ENCODE peak calls at places on chromosomes 2 and 18, in four cellular contexts. One of them, this sample, is unnamed.

GRCh38 chr18:63161728-63162195 is 157.8 kb downstream of the BCL2 start:
- DNase-seq in fibroblast of lung: peak
- DNase-seq in breast epithelium: peak
- DNase-seq in GM12865: peak
- DNase-seq in this sample: peak

GRCh38 chr2:229728360-229728759 is 14.0 kb upstream of the DNER start:
- DNase-seq in fibroblast of lung: no peak
- DNase-seq in breast epithelium: no peak
- DNase-seq in GM12865: no peak
- DNase-seq in this sample: no peak

GRCh38 chr2:39734451-39734850 is 44.6 kb downstream of the THUMPD2 start:
- DNase-seq in fibroblast of lung: no peak
- DNase-seq in breast epithelium: no peak
- DNase-seq in GM12865: no peak
- DNase-seq in this sample: no peak

GRCh38 chr2:206688453-206688852 is 29.7 kb downstream of the DYTN start:
- DNase-seq in fibroblast of lung: no peak
- DNase-seq in breast epithelium: no peak
- DNase-seq in GM12865: no peak
- DNase-seq in this sample: no peak

GRCh38 chr2:180656455-180656847 is 324.0 kb upstream of the UBE2E3 start:
- DNase-seq in fibroblast of lung: peak
- DNase-seq in breast epithelium: no peak
- DNase-seq in GM12865: no peak
- DNase-seq in this sample: peak

GRCh38 chr2:111685342-111685741 is 198.7 kb downstream of the ANAPC1 start:
- DNase-seq in fibroblast of lung: no peak
- DNase-seq in breast epithelium: no peak
- DNase-seq in GM12865: no peak
- DNase-seq in this sample: no peak

GRCh38 chr2:112262876-112263275 is 8.0 kb upstream of the ZC3H8 start:
- DNase-seq in fibroblast of lung: no peak
- DNase-seq in breast epithelium: no peak
- DNase-seq in GM12865: no peak
- DNase-seq in this sample: no peak

GRCh38 chr18:13375302-13376255 is 157.0 kb downstream of the LDLRAD4 start:
- DNase-seq in fibroblast of lung: peak
- DNase-seq in breast epithelium: peak
- DNase-seq in GM12865: peak
- DNase-seq in this sample: peak

GRCh38 chr2:239596298-239596697 is 195.5 kb upstream of the HDAC4 start:
- DNase-seq in fibroblast of lung: no peak
- DNase-seq in breast epithelium: no peak
- DNase-seq in GM12865: no peak
- DNase-seq in this sample: no peak

GRCh38 chr2:62147610-62148301 is 48.2 kb upstream of the B3GNT2 start:
- DNase-seq in fibroblast of lung: peak
- DNase-seq in breast epithelium: no peak
- DNase-seq in GM12865: no peak
- DNase-seq in this sample: peak

GRCh38 chr18:45243347-45244095 is 371.8 kb upstream of the SLC14A2 start:
- DNase-seq in fibroblast of lung: peak
- DNase-seq in breast epithelium: no peak
- DNase-seq in GM12865: no peak
- DNase-seq in this sample: no peak

GRCh38 chr2:191304939-191305875 is 60.0 kb downstream of the MYO1B start:
- DNase-seq in fibroblast of lung: peak
- DNase-seq in breast epithelium: peak
- DNase-seq in GM12865: no peak
- DNase-seq in this sample: peak

GRCh38 chr2:51624995-51625394 is 593.1 kb upstream of the NRXN1 start:
- DNase-seq in fibroblast of lung: peak
- DNase-seq in breast epithelium: no peak
- DNase-seq in GM12865: no peak
- DNase-seq in this sample: peak

GRCh38 chr2:70248810-70249438 is 496 bp upstream of the TIA1 start:
- DNase-seq in fibroblast of lung: peak
- DNase-seq in breast epithelium: peak
- DNase-seq in GM12865: no peak
- DNase-seq in this sample: peak

GRCh38 chr2:88170472-88170892 is 336 bp downstream of the THNSL2 start:
- DNase-seq in fibroblast of lung: no peak
- DNase-seq in breast epithelium: no peak
- DNase-seq in GM12865: no peak
- DNase-seq in this sample: peak

GRCh38 chr18:37554399-37554787 is 11.2 kb downstream of the CELF4 start:
- DNase-seq in fibroblast of lung: no peak
- DNase-seq in breast epithelium: no peak
- DNase-seq in GM12865: no peak
- DNase-seq in this sample: no peak

GRCh38 chr2:11540148-11540995 is 6.5 kb downstream of the GREB1 start:
- DNase-seq in fibroblast of lung: no peak
- DNase-seq in breast epithelium: peak
- DNase-seq in GM12865: no peak
- DNase-seq in this sample: no peak

GRCh38 chr2:58562281-58562680 is 321.2 kb upstream of the FANCL start:
- DNase-seq in fibroblast of lung: peak
- DNase-seq in breast epithelium: no peak
- DNase-seq in GM12865: no peak
- DNase-seq in this sample: no peak

GRCh38 chr2:227222292-227222691 is 57.9 kb downstream of the COL4A3 start:
- DNase-seq in fibroblast of lung: no peak
- DNase-seq in breast epithelium: no peak
- DNase-seq in GM12865: peak
- DNase-seq in this sample: no peak

GRCh38 chr18:76131738-76132137 is 363.3 kb downstream of the ZNF516 start:
- DNase-seq in fibroblast of lung: peak
- DNase-seq in breast epithelium: no peak
- DNase-seq in GM12865: no peak
- DNase-seq in this sample: no peak

GRCh38 chr2:231280861-231281260 is 82.4 kb downstream of the ARMC9 start:
- DNase-seq in fibroblast of lung: no peak
- DNase-seq in breast epithelium: no peak
- DNase-seq in GM12865: no peak
- DNase-seq in this sample: no peak

GRCh38 chr2:171279983-171280790 is 119.5 kb upstream of the TLK1 start:
- DNase-seq in fibroblast of lung: no peak
- DNase-seq in breast epithelium: no peak
- DNase-seq in GM12865: no peak
- DNase-seq in this sample: no peak

GRCh38 chr2:226307440-226308365 is 491.9 kb downstream of the IRS1 start:
- DNase-seq in fibroblast of lung: no peak
- DNase-seq in breast epithelium: no peak
- DNase-seq in GM12865: no peak
- DNase-seq in this sample: no peak

GRCh38 chr18:23701017-23701416 is 11.8 kb downstream of the LAMA3 start:
- DNase-seq in fibroblast of lung: no peak
- DNase-seq in breast epithelium: no peak
- DNase-seq in GM12865: peak
- DNase-seq in this sample: no peak

GRCh38 chr2:232842689-232843088 is 27.4 kb upstream of the SNORC start:
- DNase-seq in fibroblast of lung: no peak
- DNase-seq in breast epithelium: no peak
- DNase-seq in GM12865: no peak
- DNase-seq in this sample: peak

GRCh38 chr2:237012021-237012420 is 73.7 kb upstream of the COPS8 start:
- DNase-seq in fibroblast of lung: no peak
- DNase-seq in breast epithelium: no peak
- DNase-seq in GM12865: no peak
- DNase-seq in this sample: no peak

GRCh38 chr2:230879271-230879882 is 14.6 kb downstream of the ITM2C start:
- DNase-seq in fibroblast of lung: no peak
- DNase-seq in breast epithelium: no peak
- DNase-seq in GM12865: no peak
- DNase-seq in this sample: no peak